ENCODE peak calls at places on chromosomes 11 and 22, in six cellular contexts. D, S, M, E, U and H are unnamed samples.

GRCh38 chr11:76083563-76084451 is 122.5 kb downstream of the WNT11 start:
- DNase-seq in E (no peak), D (no peak), M (no peak), S (peak; percentile 37), U (no peak), H (no peak)

GRCh38 chr11:33375688-33376311 is 118.6 kb downstream of the HIPK3 start:
- DNase-seq in U (peak; percentile 75), E (no peak), D (no peak), S (peak; percentile 35), M (peak; percentile 34), H (peak; percentile 61)

GRCh38 chr11:62553839-62554361 is 7.3 kb upstream of the AHNAK start:
- DNase-seq in E (no peak), U (no peak), D (no peak), S (peak; percentile 89), M (no peak), H (peak; percentile 96)

GRCh38 chr11:101127348-101127698 is 2.3 kb downstream of the PGR start:
- DNase-seq in E (peak; percentile 11), D (peak; percentile 48), M (no peak), U (peak; percentile 64), S (no peak), H (no peak)

GRCh38 chr11:6747097-6747662 is 24.6 kb downstream of the OR2AG2 start:
- DNase-seq in M (peak; percentile 18), D (no peak), U (no peak), E (no peak), S (no peak), H (no peak)

GRCh38 chr11:85627332-85627997 is at the start of gene DLG2:
- DNase-seq in E (peak; percentile 15), M (peak; percentile 23), S (peak; percentile 35), U (peak; percentile 32), D (no peak), H (peak; percentile 63)

GRCh38 chr22:49838771-49839717 is 11.4 kb upstream of the BRD1 start:
- DNase-seq in D (no peak), S (peak; percentile 19), M (peak; percentile 61), U (peak; percentile 37), E (no peak), H (no peak)

GRCh38 chr22:50443801-50444625 is 30.8 kb downstream of the SBF1 start:
- DNase-seq in S (no peak), M (no peak), D (peak; percentile 17), U (no peak), E (no peak), H (no peak)

GRCh38 chr11:13318498-13319295 is 41.1 kb downstream of the BMAL1 start:
- DNase-seq in D (no peak), E (no peak), S (no peak), M (peak; percentile 48), U (no peak), H (peak; percentile 39)

GRCh38 chr11:101224221-101224620 is 94.6 kb upstream of the PGR start:
- DNase-seq in M (no peak), E (no peak), U (no peak), S (no peak), D (no peak), H (no peak)

GRCh38 chr22:32579533-32580220 is 105.1 kb downstream of the FBXO7 start:
- DNase-seq in U (no peak), D (no peak), E (no peak), M (no peak), S (peak; percentile 38), H (peak; percentile 84)

GRCh38 chr11:126416542-126417090 is 61.1 kb downstream of the ST3GAL4 start:
- DNase-seq in S (peak; percentile 85), U (peak; percentile 95), E (peak; percentile 92), D (peak; percentile 94), M (peak; percentile 90), H (peak; percentile 95)

GRCh38 chr22:49933236-49933921 is 14.9 kb downstream of the CRELD2 start:
- DNase-seq in S (no peak), D (peak; percentile 73), U (no peak), M (no peak), E (no peak), H (no peak)

GRCh38 chr11:102172127-102172848 is 62.0 kb downstream of the YAP1 start:
- DNase-seq in M (no peak), S (peak; percentile 58), U (no peak), E (no peak), D (no peak), H (peak; percentile 58)

DNA sequence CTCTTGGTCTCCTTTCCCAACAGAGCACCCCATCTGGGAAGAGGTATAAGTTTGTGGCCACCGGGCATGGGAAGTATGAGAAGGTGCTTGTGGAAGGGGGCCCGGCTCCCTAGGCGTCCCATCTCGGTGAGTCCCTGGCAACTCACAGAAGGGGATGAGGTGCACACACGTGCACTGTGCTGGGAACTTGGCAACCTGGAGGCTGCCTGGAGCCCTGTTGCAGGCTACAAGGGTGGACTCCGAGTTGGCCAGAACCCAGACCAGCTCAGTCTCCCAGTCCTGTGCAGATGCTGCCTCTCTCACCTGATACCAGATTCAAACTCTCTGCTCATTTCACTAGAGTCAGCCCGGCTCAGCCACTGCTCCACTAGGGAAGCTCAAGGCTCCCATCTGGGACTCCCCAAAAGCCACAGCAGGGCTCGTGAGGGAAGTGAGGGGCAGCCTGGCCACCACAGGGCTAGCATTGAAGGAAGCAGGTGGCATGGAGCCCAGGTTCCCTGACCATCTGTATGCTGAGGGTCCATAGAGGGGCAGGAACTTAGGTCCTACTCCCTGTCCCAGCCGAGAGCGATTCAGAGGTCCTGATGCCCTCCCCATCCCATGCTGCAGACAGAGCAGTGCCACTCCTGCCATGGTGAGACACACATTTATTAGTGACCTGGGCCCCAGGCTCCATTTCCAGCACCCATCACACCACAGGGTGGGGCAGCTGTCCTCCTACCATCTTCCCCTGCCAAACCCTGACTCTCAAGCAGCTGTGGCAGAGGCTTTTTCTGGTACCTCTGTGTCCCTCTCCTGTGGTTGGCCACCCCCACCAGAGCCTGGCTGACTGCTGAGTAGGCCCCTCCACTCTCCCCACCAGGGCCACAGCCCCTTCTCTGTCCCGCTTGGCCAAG is 4.0 kb downstream of the PRR33 start:
- DNase-seq in D (no peak), U (no peak), E (no peak), M (no peak), S (no peak), H (no peak)
- TF ChIP-seq CTCF in D (no peak), U (no peak), E (no peak), M (no peak), S (no peak), H (no peak)

DNA sequence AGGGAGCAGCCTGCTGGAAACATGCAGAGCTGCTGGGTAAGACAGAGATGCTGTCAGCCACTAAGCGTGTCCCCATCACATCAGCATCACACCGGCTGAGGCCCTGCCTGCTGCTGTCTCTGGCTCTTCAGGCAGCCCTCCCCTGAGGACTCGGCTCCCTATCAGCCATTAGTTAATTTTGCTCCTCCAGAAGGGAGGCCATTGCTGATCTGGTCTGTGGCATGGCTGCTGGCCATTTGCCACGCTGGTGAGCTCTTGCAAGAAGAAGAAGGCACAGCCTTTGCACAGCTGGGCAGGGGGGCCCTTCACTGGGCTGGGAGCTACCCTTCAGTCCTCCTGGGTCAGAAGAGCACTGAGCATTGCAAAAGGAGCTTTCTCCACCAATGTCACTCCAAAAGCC is 131.2 kb upstream of the PARVA start:
- DNase-seq in M (no peak), E (no peak), U (no peak), S (no peak), D (no peak), H (no peak)
- H3K4me3 ChIP-seq in M (no peak overlapping the region), E (no peak overlapping the region), U (no peak overlapping the region), S (no peak overlapping the region), D (no peak overlapping the region), H (no peak overlapping the region)

GRCh38 chr22:22696104-22696503 is 51.7 kb downstream of the GGTLC2 start:
- DNase-seq in U (no peak), E (no peak), S (no peak), D (no peak), M (no peak), H (no peak)

GRCh38 chr22:22698263-22698750 is 53.9 kb downstream of the GGTLC2 start:
- DNase-seq in M (peak; percentile 46), E (no peak), S (no peak), U (no peak), D (no peak), H (no peak)

GRCh38 chr22:22700631-22701030 is 56.2 kb downstream of the GGTLC2 start:
- DNase-seq in S (no peak), U (no peak), M (no peak), E (no peak), D (no peak), H (no peak)

GRCh38 chr22:22694106-22694505 is 49.7 kb downstream of the GGTLC2 start:
- DNase-seq in E (no peak), M (no peak), D (no peak), S (no peak), U (no peak), H (no peak)

GRCh38 chr22:22697377-22698120 is 53.1 kb downstream of the GGTLC2 start:
- DNase-seq in E (no peak), D (no peak), S (no peak), U (no peak), M (no peak), H (no peak)
- TF ChIP-seq CTCF in E (no peak), D (no peak), S (no peak), U (no peak), M (no peak), H (no peak)

GRCh38 chr22:28983788-28984441 is 77.7 kb downstream of the C22orf31 start:
- DNase-seq in E (no peak), S (no peak), U (peak; percentile 24), D (no peak), M (no peak), H (peak; percentile 74)

GRCh38 chr22:28986366-28986765 is 75.3 kb downstream of the C22orf31 start:
- DNase-seq in S (peak; percentile 40), M (no peak), D (no peak), U (no peak), E (no peak), H (no peak)

GRCh38 chr22:28983190-28983589 is 78.4 kb downstream of the C22orf31 start:
- DNase-seq in D (no peak), M (no peak), S (no peak), E (no peak), U (no peak), H (no peak)

GRCh38 chr22:28985581-28986290 is 75.9 kb downstream of the C22orf31 start:
- DNase-seq in D (no peak), U (no peak), M (no peak), S (no peak), E (no peak), H (no peak)

GRCh38 chr22:28984482-28985158 is 77.0 kb downstream of the C22orf31 start:
- DNase-seq in U (no peak), M (no peak), E (no peak), S (no peak), D (no peak), H (no peak)
- H3K4me3 ChIP-seq in U (no peak overlapping the region), M (no peak overlapping the region), E (no peak overlapping the region), S (no peak overlapping the region), D (no peak overlapping the region), H (no peak overlapping the region)